ENCODE peak calls at places on chromosomes 13 and 19, in six cellular contexts. One of them, this sample, is unnamed. For H3K4me1, the result is how much of the 10 kb centered on the place peaks cover.

GRCh38 chr19:37867831-37868230 is 38.6 kb downstream of the WDR87 start:
- DNase-seq in tibial artery: no peak
- DNase-seq in foreskin keratinocyte: peak
- DNase-seq in breast epithelium: no peak
- DNase-seq in effector memory CD4-positive, alpha-beta T cell: no peak
- DNase-seq in body of pancreas: no peak
- DNase-seq in this sample: no peak

GRCh38 chr13:99922631-99923404 is 48.7 kb downstream of the ZIC5 start:
- DNase-seq in tibial artery: no peak
- DNase-seq in breast epithelium: no peak
- DNase-seq in body of pancreas: no peak
- DNase-seq in effector memory CD4-positive, alpha-beta T cell: no peak
- DNase-seq in foreskin keratinocyte: no peak
- DNase-seq in this sample: no peak

GRCh38 chr13:98480915-98481510 is 95.9 kb downstream of the STK24 start:
- DNase-seq in effector memory CD4-positive, alpha-beta T cell: peak
- DNase-seq in breast epithelium: no peak
- DNase-seq in tibial artery: no peak
- DNase-seq in body of pancreas: no peak
- DNase-seq in foreskin keratinocyte: no peak
- DNase-seq in this sample: no peak

GRCh38 chr13:35851238-35851814 is 279.9 kb downstream of the DCLK1 start:
- DNase-seq in foreskin keratinocyte: no peak
- DNase-seq in body of pancreas: no peak
- DNase-seq in breast epithelium: no peak
- DNase-seq in effector memory CD4-positive, alpha-beta T cell: no peak
- DNase-seq in tibial artery: no peak
- DNase-seq in this sample: no peak

GRCh38 chr19:778910-779653 is 18.2 kb upstream of the PTBP1 start:
- DNase-seq in body of pancreas: peak
- DNase-seq in foreskin keratinocyte: peak
- DNase-seq in breast epithelium: peak
- DNase-seq in tibial artery: peak
- DNase-seq in effector memory CD4-positive, alpha-beta T cell: no peak
- DNase-seq in this sample: no peak

GRCh38 chr19:16298334-16298733 is 26.3 kb upstream of the KLF2 start:
- DNase-seq in effector memory CD4-positive, alpha-beta T cell: no peak
- DNase-seq in tibial artery: no peak
- DNase-seq in foreskin keratinocyte: no peak
- DNase-seq in body of pancreas: no peak
- DNase-seq in breast epithelium: no peak
- DNase-seq in this sample: no peak

GRCh38 chr13:74090397-74090796 is 43.8 kb downstream of the KLF12 start:
- DNase-seq in tibial artery: no peak
- DNase-seq in foreskin keratinocyte: no peak
- DNase-seq in breast epithelium: no peak
- DNase-seq in body of pancreas: no peak
- DNase-seq in effector memory CD4-positive, alpha-beta T cell: no peak
- DNase-seq in this sample: no peak

GRCh38 chr19:52992109-52993004 is 21.4 kb upstream of the ERVV-1 start:
- DNase-seq in tibial artery: peak
- DNase-seq in body of pancreas: peak
- DNase-seq in effector memory CD4-positive, alpha-beta T cell: no peak
- DNase-seq in foreskin keratinocyte: no peak
- DNase-seq in breast epithelium: peak
- DNase-seq in this sample: no peak

GRCh38 chr13:27035892-27036235 is 135.7 kb downstream of the USP12 start:
- DNase-seq in body of pancreas: no peak
- DNase-seq in effector memory CD4-positive, alpha-beta T cell: no peak
- DNase-seq in foreskin keratinocyte: no peak
- DNase-seq in breast epithelium: no peak
- DNase-seq in tibial artery: no peak
- DNase-seq in this sample: no peak

GRCh38 chr19:43595605-43595998 is 332 bp downstream of the IRGQ start:
- DNase-seq in breast epithelium: peak
- DNase-seq in effector memory CD4-positive, alpha-beta T cell: no peak
- DNase-seq in body of pancreas: no peak
- DNase-seq in tibial artery: no peak
- DNase-seq in foreskin keratinocyte: no peak
- DNase-seq in this sample: no peak

GRCh38 chr13:99658266-99658991 is 157.2 kb downstream of the TM9SF2 start:
- DNase-seq in tibial artery: peak
- DNase-seq in foreskin keratinocyte: peak
- DNase-seq in effector memory CD4-positive, alpha-beta T cell: peak
- DNase-seq in breast epithelium: peak
- DNase-seq in body of pancreas: no peak
- DNase-seq in this sample: peak

GRCh38 chr19:29610574-29611271 is 4.6 kb downstream of the POP4 start:
- DNase-seq in breast epithelium: peak
- DNase-seq in body of pancreas: peak
- DNase-seq in effector memory CD4-positive, alpha-beta T cell: peak
- DNase-seq in foreskin keratinocyte: peak
- DNase-seq in tibial artery: peak
- DNase-seq in this sample: peak

GRCh38 chr13:74423434-74423833 is 289.2 kb upstream of the KLF12 start:
- DNase-seq in body of pancreas: no peak
- DNase-seq in breast epithelium: no peak
- DNase-seq in tibial artery: no peak
- DNase-seq in effector memory CD4-positive, alpha-beta T cell: no peak
- DNase-seq in foreskin keratinocyte: no peak
- DNase-seq in this sample: no peak

GRCh38 chr19:12783226-12783848 is 7.9 kb upstream of the JUNB start:
- DNase-seq in body of pancreas: no peak
- DNase-seq in foreskin keratinocyte: no peak
- DNase-seq in breast epithelium: no peak
- DNase-seq in effector memory CD4-positive, alpha-beta T cell: no peak
- DNase-seq in tibial artery: no peak
- DNase-seq in this sample: no peak

GRCh38 chr13:42997381-42997780 is 5.3 kb upstream of the EPSTI1 start:
- DNase-seq in tibial artery: no peak
- DNase-seq in body of pancreas: no peak
- DNase-seq in breast epithelium: no peak
- DNase-seq in effector memory CD4-positive, alpha-beta T cell: no peak
- DNase-seq in foreskin keratinocyte: peak
- DNase-seq in this sample: no peak

GRCh38 chr19:2248136-2249009 is 750 bp upstream of the AMH start:
- DNase-seq in body of pancreas: no peak
- DNase-seq in foreskin keratinocyte: no peak
- DNase-seq in breast epithelium: no peak
- DNase-seq in tibial artery: no peak
- DNase-seq in effector memory CD4-positive, alpha-beta T cell: no peak
- DNase-seq in this sample: no peak

GRCh38 chr13:20369886-20370361 is 137.8 kb upstream of the GJB6 start:
- DNase-seq in tibial artery: no peak
- DNase-seq in breast epithelium: no peak
- DNase-seq in body of pancreas: no peak
- DNase-seq in effector memory CD4-positive, alpha-beta T cell: no peak
- DNase-seq in foreskin keratinocyte: peak
- DNase-seq in this sample: no peak

GRCh38 chr13:74246398-74246975 is 112.3 kb upstream of the KLF12 start:
- DNase-seq in effector memory CD4-positive, alpha-beta T cell: no peak
- DNase-seq in foreskin keratinocyte: no peak
- DNase-seq in body of pancreas: no peak
- DNase-seq in breast epithelium: no peak
- DNase-seq in tibial artery: peak
- DNase-seq in this sample: no peak

GRCh38 chr13:50225188-50226155 is 210.2 kb downstream of the KCNRG start:
- DNase-seq in effector memory CD4-positive, alpha-beta T cell: no peak
- DNase-seq in breast epithelium: no peak
- DNase-seq in foreskin keratinocyte: peak
- DNase-seq in body of pancreas: no peak
- DNase-seq in tibial artery: no peak
- DNase-seq in this sample: no peak

GRCh38 chr19:32406161-32407003 is 812 bp downstream of the DPY19L3 start:
- DNase-seq in breast epithelium: no peak
- DNase-seq in effector memory CD4-positive, alpha-beta T cell: no peak
- DNase-seq in foreskin keratinocyte: peak
- DNase-seq in body of pancreas: no peak
- DNase-seq in tibial artery: no peak
- DNase-seq in this sample: no peak

GRCh38 chr13:42615691-42616090 is 41.7 kb downstream of the TNFSF11 start:
- DNase-seq in tibial artery: no peak
- DNase-seq in foreskin keratinocyte: peak
- DNase-seq in body of pancreas: no peak
- DNase-seq in breast epithelium: no peak
- DNase-seq in effector memory CD4-positive, alpha-beta T cell: no peak
- DNase-seq in this sample: no peak

GRCh38 chr13:98345103-98345899 is 168.2 kb upstream of the RNF113B start:
- DNase-seq in foreskin keratinocyte: no peak
- DNase-seq in effector memory CD4-positive, alpha-beta T cell: no peak
- DNase-seq in body of pancreas: peak
- DNase-seq in tibial artery: no peak
- DNase-seq in breast epithelium: no peak
- DNase-seq in this sample: no peak

GRCh38 chr19:18118420-18119242 is 21.1 kb downstream of the MAST3 start:
- DNase-seq in tibial artery: no peak
- DNase-seq in breast epithelium: no peak
- DNase-seq in foreskin keratinocyte: no peak
- DNase-seq in effector memory CD4-positive, alpha-beta T cell: no peak
- DNase-seq in body of pancreas: peak
- DNase-seq in this sample: no peak

GRCh38 chr19:18120127-18120526 is 22.5 kb downstream of the MAST3 start:
- DNase-seq in effector memory CD4-positive, alpha-beta T cell: no peak
- DNase-seq in body of pancreas: no peak
- DNase-seq in breast epithelium: no peak
- DNase-seq in tibial artery: no peak
- DNase-seq in foreskin keratinocyte: no peak
- DNase-seq in this sample: no peak

GRCh38 chr19:18121166-18121565 is 23.6 kb downstream of the MAST3 start:
- DNase-seq in breast epithelium: no peak
- DNase-seq in foreskin keratinocyte: no peak
- DNase-seq in effector memory CD4-positive, alpha-beta T cell: no peak
- DNase-seq in body of pancreas: no peak
- DNase-seq in tibial artery: no peak
- DNase-seq in this sample: no peak

GRCh38 chr19:18117692-18118378 is 20.3 kb downstream of the MAST3 start:
- DNase-seq in breast epithelium: peak
- DNase-seq in effector memory CD4-positive, alpha-beta T cell: peak
- DNase-seq in foreskin keratinocyte: no peak
- DNase-seq in tibial artery: peak
- DNase-seq in body of pancreas: peak
- DNase-seq in this sample: peak

GRCh38 chr19:18119243-18120105 is 21.9 kb downstream of the MAST3 start:
- DNase-seq in body of pancreas: no peak
- DNase-seq in foreskin keratinocyte: no peak
- DNase-seq in tibial artery: no peak
- DNase-seq in breast epithelium: no peak
- DNase-seq in effector memory CD4-positive, alpha-beta T cell: peak
- DNase-seq in this sample: peak
- H3K4me1 ChIP-seq in body of pancreas: under half
- H3K4me1 ChIP-seq in foreskin keratinocyte: under half
- H3K4me1 ChIP-seq in tibial artery: under half
- H3K4me1 ChIP-seq in breast epithelium: under half
- H3K4me1 ChIP-seq in effector memory CD4-positive, alpha-beta T cell: under half
- H3K4me1 ChIP-seq in this sample: under half

DNA sequence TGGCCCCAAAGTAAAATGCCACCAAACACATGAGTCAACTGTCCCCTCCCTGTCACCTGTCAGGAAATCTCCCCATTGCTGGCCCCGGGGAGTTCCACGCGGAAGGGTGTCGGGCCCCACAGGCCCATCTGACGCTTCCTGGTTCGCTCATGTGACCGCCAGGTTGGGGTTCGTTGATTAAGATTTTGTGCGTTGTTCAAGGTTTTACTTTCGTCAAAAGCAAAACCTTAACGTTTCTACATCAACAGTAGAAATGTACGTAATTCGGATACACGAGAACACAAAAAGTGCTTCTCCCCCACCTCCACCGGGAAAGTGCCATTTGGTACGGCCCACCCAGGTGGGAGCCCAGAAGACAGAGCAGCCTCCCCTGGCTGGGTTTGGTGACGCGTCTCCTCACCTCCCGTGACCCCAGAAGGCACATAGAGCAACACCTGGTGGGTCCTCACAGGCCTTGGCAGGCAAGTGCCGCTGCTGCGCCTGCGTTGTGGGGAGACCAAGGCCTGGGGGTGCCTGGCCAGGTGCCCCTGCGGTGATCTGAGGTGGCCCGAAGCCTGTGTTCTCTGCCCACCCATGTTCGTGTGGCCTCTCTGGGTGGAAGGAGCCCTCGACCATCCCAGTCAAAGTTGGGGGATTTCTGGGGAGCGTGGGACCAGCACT is 161.6 kb downstream of the KDM4B start:
- DNase-seq in breast epithelium: no peak
- DNase-seq in foreskin keratinocyte: no peak
- DNase-seq in body of pancreas: peak
- DNase-seq in effector memory CD4-positive, alpha-beta T cell: peak
- DNase-seq in tibial artery: no peak
- DNase-seq in this sample: peak
- H3K4me1 ChIP-seq in breast epithelium: under half
- H3K4me1 ChIP-seq in foreskin keratinocyte: under half
- H3K4me1 ChIP-seq in body of pancreas: half or more
- H3K4me1 ChIP-seq in effector memory CD4-positive, alpha-beta T cell: under half
- H3K4me1 ChIP-seq in tibial artery: under half
- H3K4me1 ChIP-seq in this sample: under half

DNA sequence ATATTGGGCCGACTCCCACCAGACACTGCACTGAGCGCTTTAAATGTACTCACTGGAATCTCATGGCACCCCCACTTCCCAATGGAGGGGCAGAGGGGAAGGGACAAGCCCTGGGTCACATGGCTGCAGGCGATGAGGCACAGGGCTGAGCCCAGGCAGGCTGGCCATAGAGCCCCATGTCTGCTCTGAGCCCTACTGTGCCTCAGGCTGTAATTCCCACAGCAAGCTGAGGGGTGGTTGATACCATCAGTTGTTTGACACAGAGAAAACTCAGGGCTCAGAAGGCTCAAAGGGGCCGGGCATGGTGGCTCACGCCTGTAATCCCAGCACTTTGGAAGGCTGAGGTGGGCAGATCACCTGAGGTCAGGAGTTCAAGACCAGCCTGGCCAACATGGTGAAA is 25.1 kb downstream of the RFX1 start:
- DNase-seq in tibial artery: no peak
- DNase-seq in body of pancreas: no peak
- DNase-seq in breast epithelium: no peak
- DNase-seq in effector memory CD4-positive, alpha-beta T cell: no peak
- DNase-seq in foreskin keratinocyte: no peak
- DNase-seq in this sample: no peak
- H3K4me1 ChIP-seq in tibial artery: under half
- H3K4me1 ChIP-seq in body of pancreas: under half
- H3K4me1 ChIP-seq in breast epithelium: under half
- H3K4me1 ChIP-seq in effector memory CD4-positive, alpha-beta T cell: under half
- H3K4me1 ChIP-seq in foreskin keratinocyte: under half
- H3K4me1 ChIP-seq in this sample: half or more

DNA sequence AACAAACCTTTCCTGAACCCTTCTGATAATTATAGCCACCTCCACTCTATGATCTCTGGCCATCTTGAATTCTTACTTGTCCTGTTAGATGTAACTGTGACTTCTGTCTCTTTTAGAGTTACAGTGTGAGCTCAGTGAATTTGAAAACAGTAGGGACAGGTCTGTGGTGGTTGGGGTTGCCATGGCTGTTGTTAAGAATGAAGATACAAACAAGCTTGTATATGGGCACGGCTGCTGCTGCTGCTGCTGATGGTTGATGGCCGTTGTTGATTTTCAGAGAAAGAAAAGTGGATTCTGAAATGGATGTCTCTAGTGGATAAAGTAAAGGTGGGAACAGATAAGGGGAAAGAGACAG is 101.4 kb downstream of the STARD13 start:
- DNase-seq in body of pancreas: no peak
- DNase-seq in tibial artery: no peak
- DNase-seq in foreskin keratinocyte: no peak
- DNase-seq in breast epithelium: no peak
- DNase-seq in effector memory CD4-positive, alpha-beta T cell: no peak
- DNase-seq in this sample: no peak
- H3K4me1 ChIP-seq in body of pancreas: half or more
- H3K4me1 ChIP-seq in tibial artery: under half
- H3K4me1 ChIP-seq in foreskin keratinocyte: under half
- H3K4me1 ChIP-seq in breast epithelium: under half
- H3K4me1 ChIP-seq in effector memory CD4-positive, alpha-beta T cell: under half
- H3K4me1 ChIP-seq in this sample: under half

GRCh38 chr19:18319591-18320135 is 3.2 kb downstream of the LSM4 start:
- DNase-seq in breast epithelium: no peak
- DNase-seq in tibial artery: no peak
- DNase-seq in effector memory CD4-positive, alpha-beta T cell: no peak
- DNase-seq in foreskin keratinocyte: no peak
- DNase-seq in body of pancreas: peak
- DNase-seq in this sample: no peak
- H3K4me1 ChIP-seq in breast epithelium: under half
- H3K4me1 ChIP-seq in tibial artery: under half
- H3K4me1 ChIP-seq in effector memory CD4-positive, alpha-beta T cell: half or more
- H3K4me1 ChIP-seq in foreskin keratinocyte: under half
- H3K4me1 ChIP-seq in body of pancreas: half or more
- H3K4me1 ChIP-seq in this sample: half or more